ENCODE peak calls at places on chromosome 10, in five cellular contexts. One of them, this sample, is unnamed.

GRCh38 chr10:91776266-91776665 is 22.0 kb upstream of the TNKS2 start:
- DNase-seq in GM12878: no peak
- DNase-seq in H1: no peak
- DNase-seq in HepG2: no peak
- DNase-seq in K562: no peak
- DNase-seq in this sample: no peak

GRCh38 chr10:131928248-131929095 is 27.7 kb downstream of the PPP2R2D start:
- DNase-seq in K562: peak; percentile 37
- DNase-seq in GM12878: peak; percentile 40
- DNase-seq in HepG2: no peak
- DNase-seq in H1: no peak
- DNase-seq in this sample: no peak

GRCh38 chr10:15176269-15176668 is 7.8 kb upstream of the NMT2 start:
- DNase-seq in H1: no peak
- DNase-seq in GM12878: no peak
- DNase-seq in K562: no peak
- DNase-seq in HepG2: no peak
- DNase-seq in this sample: no peak

GRCh38 chr10:48440771-48441170 is 134.3 kb downstream of the MAPK8 start:
- DNase-seq in H1: no peak
- DNase-seq in HepG2: no peak
- DNase-seq in K562: peak; percentile 14
- DNase-seq in GM12878: no peak
- DNase-seq in this sample: no peak

GRCh38 chr10:6973904-6974303 is 393.8 kb upstream of the PRKCQ start:
- DNase-seq in K562: no peak
- DNase-seq in H1: no peak
- DNase-seq in HepG2: no peak
- DNase-seq in GM12878: no peak
- DNase-seq in this sample: no peak

GRCh38 chr10:93034426-93034825 is 26.2 kb upstream of the CYP26C1 start:
- DNase-seq in HepG2: no peak
- DNase-seq in K562: no peak
- DNase-seq in GM12878: no peak
- DNase-seq in H1: no peak
- DNase-seq in this sample: no peak

GRCh38 chr10:113739031-113739430 is 12.5 kb upstream of the PLEKHS1 start:
- DNase-seq in K562: no peak
- DNase-seq in H1: no peak
- DNase-seq in HepG2: no peak
- DNase-seq in GM12878: no peak
- DNase-seq in this sample: no peak

GRCh38 chr10:79320785-79321493 is 26.3 kb upstream of the PPIF start:
- DNase-seq in K562: no peak
- DNase-seq in H1: no peak
- DNase-seq in HepG2: no peak
- DNase-seq in GM12878: no peak
- DNase-seq in this sample: no peak

GRCh38 chr10:11488126-11488525 is 123.3 kb downstream of the USP6NL start:
- DNase-seq in HepG2: no peak
- DNase-seq in H1: no peak
- DNase-seq in K562: no peak
- DNase-seq in GM12878: no peak
- DNase-seq in this sample: no peak

GRCh38 chr10:110414563-110415309 is 83.0 kb upstream of the DUSP5 start:
- DNase-seq in HepG2: peak; percentile 35
- DNase-seq in GM12878: peak; percentile 99
- DNase-seq in K562: no peak
- DNase-seq in H1: no peak
- DNase-seq in this sample: no peak

GRCh38 chr10:93457511-93457910 is 24.6 kb downstream of the MYOF start:
- DNase-seq in GM12878: no peak
- DNase-seq in H1: no peak
- DNase-seq in K562: no peak
- DNase-seq in HepG2: no peak
- DNase-seq in this sample: no peak

GRCh38 chr10:122240401-122240800 is 30.7 kb upstream of the BTBD16 start:
- DNase-seq in HepG2: no peak
- DNase-seq in GM12878: no peak
- DNase-seq in H1: no peak
- DNase-seq in K562: no peak
- DNase-seq in this sample: no peak

GRCh38 chr10:67533376-67533775 is 162.6 kb downstream of the CTNNA3 start:
- DNase-seq in K562: no peak
- DNase-seq in H1: no peak
- DNase-seq in HepG2: no peak
- DNase-seq in GM12878: no peak
- DNase-seq in this sample: no peak

GRCh38 chr10:75234683-75235374 is 928 bp downstream of the COMTD1 start:
- DNase-seq in K562: peak; percentile 68
- DNase-seq in H1: no peak
- DNase-seq in HepG2: no peak
- DNase-seq in GM12878: no peak
- DNase-seq in this sample: peak; percentile 70

GRCh38 chr10:12719365-12719764 is 282.1 kb downstream of the CCDC3 start:
- DNase-seq in HepG2: no peak
- DNase-seq in GM12878: no peak
- DNase-seq in H1: no peak
- DNase-seq in K562: no peak
- DNase-seq in this sample: no peak

GRCh38 chr10:48404646-48405045 is 98.2 kb downstream of the MAPK8 start:
- DNase-seq in K562: no peak
- DNase-seq in GM12878: no peak
- DNase-seq in H1: no peak
- DNase-seq in HepG2: no peak
- DNase-seq in this sample: no peak

GRCh38 chr10:22648547-22648961 is 65.8 kb downstream of the PIP4K2A start:
- DNase-seq in H1: no peak
- DNase-seq in GM12878: peak; percentile 75
- DNase-seq in HepG2: no peak
- DNase-seq in K562: no peak
- DNase-seq in this sample: no peak

GRCh38 chr10:46543379-46544014 is 13.0 kb downstream of the GPRIN2 start:
- DNase-seq in K562: no peak
- DNase-seq in H1: no peak
- DNase-seq in HepG2: no peak
- DNase-seq in GM12878: no peak
- DNase-seq in this sample: no peak

GRCh38 chr10:101818958-101819633 is 852 bp upstream of the OGA start:
- DNase-seq in HepG2: peak; percentile 76
- DNase-seq in K562: peak; percentile 41
- DNase-seq in H1: no peak
- DNase-seq in GM12878: no peak
- DNase-seq in this sample: peak; percentile 28
- TF ChIP-seq USF2 in HepG2: no peak
- TF ChIP-seq USF2 in K562: no peak
- TF ChIP-seq USF2 in H1: no peak
- TF ChIP-seq USF2 in GM12878: no peak
- TF ChIP-seq USF2 in this sample: no peak

GRCh38 chr10:28120795-28121194 is 121.9 kb upstream of the ODAD2 start:
- DNase-seq in HepG2: no peak
- DNase-seq in H1: no peak
- DNase-seq in K562: no peak
- DNase-seq in GM12878: no peak
- DNase-seq in this sample: no peak
- TF ChIP-seq SP1 in HepG2: no peak
- TF ChIP-seq SP1 in H1: no peak
- TF ChIP-seq SP1 in K562: no peak
- TF ChIP-seq SP1 in GM12878: no peak
- TF ChIP-seq SP1 in this sample: no peak

GRCh38 chr10:4645836-4646235 is 180.2 kb upstream of the AKR1E2 start:
- DNase-seq in H1: no peak
- DNase-seq in HepG2: no peak
- DNase-seq in GM12878: no peak
- DNase-seq in K562: no peak
- DNase-seq in this sample: no peak
- TF ChIP-seq USF2 in H1: no peak
- TF ChIP-seq USF2 in HepG2: no peak
- TF ChIP-seq USF2 in GM12878: no peak
- TF ChIP-seq USF2 in K562: no peak
- TF ChIP-seq USF2 in this sample: no peak

DNA sequence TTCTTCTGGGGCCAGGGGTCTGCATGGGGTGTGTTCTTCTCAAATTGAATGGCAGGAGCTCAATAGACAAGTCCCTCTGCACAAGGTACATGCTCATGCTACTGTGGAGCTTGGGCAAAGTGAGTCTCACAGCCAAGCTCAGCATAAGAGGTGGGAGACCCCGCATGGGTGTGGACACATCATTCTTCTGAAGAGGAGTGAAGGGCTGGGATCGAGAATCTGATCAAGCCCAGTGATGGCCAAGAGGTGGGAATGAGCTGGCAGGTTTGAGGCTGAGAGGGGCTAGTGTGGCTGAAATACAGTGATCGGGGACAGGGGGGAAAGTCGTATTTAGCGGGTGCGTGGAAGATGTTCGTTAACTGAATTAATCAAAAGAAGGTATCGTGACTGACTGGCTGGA is 32.6 kb downstream of the CDH23 start:
- DNase-seq in GM12878: no peak
- DNase-seq in H1: no peak
- DNase-seq in HepG2: no peak
- DNase-seq in K562: no peak
- DNase-seq in this sample: no peak
- TF ChIP-seq SP1 in GM12878: no peak
- TF ChIP-seq SP1 in H1: no peak
- TF ChIP-seq SP1 in HepG2: no peak
- TF ChIP-seq SP1 in K562: no peak
- TF ChIP-seq SP1 in this sample: no peak

GRCh38 chr10:133278577-133279265 is 2.1 kb upstream of the ADAM8 start:
- DNase-seq in HepG2: peak; percentile 72
- DNase-seq in H1: no peak
- DNase-seq in K562: peak; percentile 85
- DNase-seq in GM12878: no peak
- DNase-seq in this sample: no peak
- TF ChIP-seq USF2 in HepG2: no peak
- TF ChIP-seq USF2 in H1: no peak
- TF ChIP-seq USF2 in K562: no peak
- TF ChIP-seq USF2 in GM12878: no peak
- TF ChIP-seq USF2 in this sample: no peak

GRCh38 chr10:71965623-71966022 is 1.4 kb downstream of the CHST3 start:
- DNase-seq in HepG2: no peak
- DNase-seq in H1: no peak
- DNase-seq in K562: no peak
- DNase-seq in GM12878: no peak
- DNase-seq in this sample: no peak

GRCh38 chr10:71963351-71963755 is 842 bp upstream of the CHST3 start:
- DNase-seq in HepG2: no peak
- DNase-seq in K562: no peak
- DNase-seq in H1: no peak
- DNase-seq in GM12878: no peak
- DNase-seq in this sample: no peak

GRCh38 chr10:71963756-71964668 is at the start of gene CHST3:
- DNase-seq in GM12878: no peak
- DNase-seq in HepG2: no peak
- DNase-seq in K562: no peak
- DNase-seq in H1: no peak
- DNase-seq in this sample: peak; percentile 66

GRCh38 chr10:71966046-71967004 is 2.1 kb downstream of the CHST3 start:
- DNase-seq in GM12878: no peak
- DNase-seq in H1: no peak
- DNase-seq in HepG2: no peak
- DNase-seq in K562: no peak
- DNase-seq in this sample: no peak

DNA sequence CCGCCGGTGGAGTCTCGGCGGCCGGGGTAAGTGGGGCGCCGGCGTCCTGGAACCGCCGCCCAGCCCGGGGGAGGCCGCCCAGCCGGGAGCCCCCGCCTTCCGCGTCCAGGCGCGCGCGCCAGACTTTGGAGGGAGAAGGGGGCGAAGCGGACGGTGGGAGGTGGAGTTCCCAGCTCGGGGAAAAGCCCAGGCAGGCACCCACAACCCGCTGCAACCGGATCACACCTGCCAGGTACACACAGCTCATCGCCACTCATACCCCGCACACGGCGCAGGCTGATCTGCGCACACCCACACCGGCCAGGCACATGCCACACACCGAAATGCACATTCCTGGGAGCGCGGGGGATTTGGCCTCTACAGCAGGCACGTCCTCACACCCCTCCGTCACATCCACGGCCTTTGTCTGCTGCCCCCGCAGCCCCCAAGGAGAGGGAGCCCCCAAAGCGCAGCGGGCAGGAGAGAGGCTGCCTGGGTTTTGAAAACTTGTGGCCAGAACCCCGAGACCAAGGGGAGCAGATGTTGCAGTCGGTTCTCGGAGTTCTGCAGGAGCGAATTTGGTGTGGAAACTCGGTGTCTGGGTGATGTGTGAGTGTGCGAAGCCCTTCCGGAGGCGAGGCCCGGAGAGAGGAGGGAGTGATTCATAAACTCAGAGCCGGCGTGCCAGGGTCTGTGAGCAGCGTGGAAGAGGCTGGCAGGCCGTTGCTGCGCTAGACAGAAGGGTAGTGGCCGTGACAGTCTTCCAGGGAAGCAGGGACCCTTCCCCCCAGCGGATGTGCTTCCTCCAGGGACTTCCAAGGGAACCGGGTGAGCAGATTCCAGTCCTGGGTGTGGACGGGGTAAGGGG is 697 bp downstream of the CHST3 start:
- DNase-seq in H1: no peak
- DNase-seq in HepG2: no peak
- DNase-seq in GM12878: no peak
- DNase-seq in K562: no peak
- DNase-seq in this sample: peak; percentile 60
- TF ChIP-seq SP1 in H1: no peak
- TF ChIP-seq SP1 in HepG2: no peak
- TF ChIP-seq SP1 in GM12878: no peak
- TF ChIP-seq SP1 in K562: no peak
- TF ChIP-seq SP1 in this sample: no peak